ENCODE peak calls at places on chromosome 21, in six cellular contexts. B, T, J, X, F and Z are unnamed samples.
A peak's percentile ranks its signal among the peaks of the same experiment; 100 is the strongest.

GRCh38 chr21:40118527-40118926 is 251.3 kb downstream of the PCP4 start:
- DNase-seq in B (no peak), T (no peak), J (no peak), X (no peak), F (no peak), Z (no peak)

GRCh38 chr21:14874379-14874778 is 190.4 kb downstream of the NRIP1 start:
- DNase-seq in B (no peak), T (no peak), J (no peak), X (no peak), F (no peak), Z (no peak)

GRCh38 chr21:28127390-28127789 is 865.3 kb downstream of the LTN1 start:
- DNase-seq in B (no peak), T (no peak), J (no peak), X (no peak), F (no peak), Z (no peak)

GRCh38 chr21:19326581-19327319 is 923.2 kb upstream of the TMPRSS15 start:
- DNase-seq in B (no peak), T (no peak), J (no peak), X (no peak), F (no peak), Z (no peak)

GRCh38 chr21:25963186-25963585 is 207.4 kb downstream of the APP start:
- DNase-seq in B (no peak), T (no peak), J (no peak), X (no peak), F (no peak), Z (no peak)

GRCh38 chr21:31660134-31660565 is 657 bp downstream of the SOD1 start:
- DNase-seq in B (no peak), T (peak; percentile 37), J (no peak), X (no peak), F (no peak), Z (no peak)

GRCh38 chr21:21612446-21612845 is 614.2 kb downstream of the NCAM2 start:
- DNase-seq in B (no peak), T (no peak), J (no peak), X (no peak), F (no peak), Z (no peak)

GRCh38 chr21:31310750-31311149 is 33.3 kb downstream of the TIAM1 start:
- DNase-seq in B (no peak), T (no peak), J (no peak), X (no peak), F (no peak), Z (no peak)

GRCh38 chr21:31781737-31782136 is 49.8 kb upstream of the SCAF4 start:
- DNase-seq in B (no peak), T (no peak), J (no peak), X (no peak), F (no peak), Z (no peak)

GRCh38 chr21:20459838-20460237 is 538.4 kb upstream of the NCAM2 start:
- DNase-seq in B (no peak), T (no peak), J (no peak), X (no peak), F (no peak), Z (no peak)

GRCh38 chr21:20004353-20004752 is 993.9 kb upstream of the NCAM2 start:
- DNase-seq in B (no peak), T (no peak), J (no peak), X (no peak), F (no peak), Z (no peak)

GRCh38 chr21:38048241-38048640 is 132.0 kb upstream of the KCNJ6 start:
- DNase-seq in B (no peak), T (no peak), J (no peak), X (no peak), F (no peak), Z (no peak)

GRCh38 chr21:31470896-31471694 is 127.0 kb upstream of the TIAM1 start:
- DNase-seq in B (no peak), T (no peak), J (no peak), X (no peak), F (no peak), Z (no peak)

GRCh38 chr21:31837613-31838390 is 35.0 kb upstream of the HUNK start:
- DNase-seq in B (no peak), T (no peak), J (no peak), X (no peak), F (no peak), Z (no peak)

GRCh38 chr21:14916676-14917141 is 148.1 kb downstream of the NRIP1 start:
- DNase-seq in B (no peak), T (no peak), J (no peak), X (no peak), F (no peak), Z (no peak)

DNA sequence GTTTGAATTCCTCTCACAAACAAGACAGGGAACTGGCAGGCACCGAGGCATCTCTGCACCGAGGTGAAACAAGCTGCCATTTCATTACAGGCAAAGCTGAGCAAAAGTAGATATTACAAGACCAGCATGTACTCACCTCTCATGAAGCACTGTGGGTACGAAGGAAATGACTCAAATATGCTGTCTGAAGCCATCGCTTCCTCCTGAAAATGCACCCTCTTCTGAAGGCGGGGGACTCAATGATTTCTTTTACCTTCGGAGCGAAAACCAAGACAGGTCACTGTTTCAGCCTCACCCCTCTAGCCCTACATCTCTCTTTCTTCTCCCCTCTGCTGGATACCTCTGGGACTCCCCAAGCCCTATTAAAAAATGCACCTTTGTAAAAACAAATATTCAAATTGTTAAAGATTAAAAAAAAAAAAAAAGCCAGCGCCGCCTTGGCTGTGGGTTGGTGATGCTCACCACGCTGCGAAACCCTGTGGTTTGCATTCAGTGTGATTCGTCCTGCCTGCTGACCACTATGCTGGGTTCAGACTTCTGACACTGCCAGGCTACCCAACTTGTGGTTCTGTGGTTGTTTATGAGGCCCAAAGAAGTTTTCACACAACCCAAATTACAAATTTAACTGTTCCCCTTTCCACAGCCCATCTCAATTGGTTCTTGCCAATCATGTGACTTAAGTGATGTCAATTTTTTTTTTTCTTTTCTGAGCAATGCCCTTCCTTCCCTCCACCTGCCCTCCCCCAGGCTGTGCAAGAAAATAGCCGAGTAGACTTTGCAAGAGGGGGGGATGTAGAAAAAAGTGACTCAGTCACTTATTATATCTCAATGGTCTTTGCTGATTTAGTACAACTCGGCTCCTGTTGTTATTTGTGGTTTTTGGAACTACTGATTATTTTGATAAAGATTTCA is at the start of gene RUNX1:
- DNase-seq in B (peak; percentile 29), T (peak; percentile 35), J (peak; percentile 92), X (no peak), F (no peak), Z (peak; percentile 33)
- TF ChIP-seq POLR2A in B (no peak), T (peak; percentile 55), J (peak; percentile 54), X (no peak), F (no peak), Z (peak; percentile 94)

GRCh38 chr21:39105341-39105765 is 77.9 kb downstream of the PSMG1 start:
- DNase-seq in B (no peak), T (no peak), J (no peak), X (no peak), F (peak; percentile 76), Z (no peak)
- TF ChIP-seq POLR2AphosphoS5 in B (no peak), T (no peak), J (no peak), X (no peak), F (no peak), Z (no peak)

DNA sequence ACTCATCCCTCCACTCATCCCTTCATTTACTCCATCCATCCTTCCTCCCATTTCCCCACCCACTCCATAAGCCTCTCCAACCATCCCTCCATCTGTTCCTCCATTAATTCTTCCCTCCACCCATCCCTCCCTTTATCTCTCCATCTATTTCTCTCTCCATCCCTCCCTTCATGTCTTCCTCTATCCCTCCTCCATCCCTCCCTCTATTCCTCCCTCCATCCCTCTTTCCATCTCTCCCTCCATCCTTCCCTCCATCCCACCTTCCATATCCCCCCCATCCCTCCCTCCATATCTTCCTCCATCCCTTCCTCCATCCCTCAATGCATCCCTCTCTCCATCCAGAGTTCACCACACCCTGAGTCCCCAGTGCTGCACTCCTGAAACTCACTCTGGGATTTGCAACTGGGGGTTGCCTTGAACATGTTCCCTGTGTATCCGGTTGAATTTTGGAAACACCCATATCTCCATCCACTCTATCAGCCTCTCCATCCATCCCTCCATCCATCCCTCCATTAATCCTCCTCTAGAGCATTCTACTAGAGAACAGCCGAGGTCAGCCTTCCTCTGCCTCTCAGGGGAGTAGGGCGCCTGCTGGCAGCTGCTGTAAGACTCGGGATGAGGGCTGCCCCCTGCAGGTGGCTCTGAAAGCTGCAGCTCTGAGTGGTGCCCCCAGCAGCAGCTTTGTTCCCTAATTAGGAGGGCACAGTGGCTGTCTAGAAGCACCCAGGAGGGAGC is 39.4 kb downstream of the ABCG1 start:
- DNase-seq in B (peak; percentile 88), T (peak; percentile 88), J (no peak), X (peak; percentile 92), F (peak; percentile 34), Z (peak; percentile 93)
- TF ChIP-seq TAF1 in B (no peak), T (no peak), J (no peak), X (no peak), F (no peak), Z (no peak)

GRCh38 chr21:45293214-45293725 is 5.6 kb upstream of the POFUT2 start:
- DNase-seq in B (no peak), T (no peak), J (no peak), X (peak; percentile 48), F (no peak), Z (no peak)

GRCh38 chr21:45289655-45290515 is 2.2 kb upstream of the POFUT2 start:
- DNase-seq in B (no peak), T (no peak), J (no peak), X (peak; percentile 33), F (no peak), Z (no peak)

GRCh38 chr21:45292399-45293213 is 4.9 kb upstream of the POFUT2 start:
- DNase-seq in B (peak; percentile 87), T (peak; percentile 86), J (no peak), X (peak; percentile 87), F (peak; percentile 76), Z (peak; percentile 85)

GRCh38 chr21:45290948-45291612 is 3.4 kb upstream of the POFUT2 start:
- DNase-seq in B (no peak), T (no peak), J (no peak), X (peak; percentile 32), F (no peak), Z (no peak)

GRCh38 chr21:45291613-45292398 is 4.1 kb upstream of the POFUT2 start:
- DNase-seq in B (peak; percentile 60), T (no peak), J (no peak), X (peak; percentile 61), F (no peak), Z (no peak)
- TF ChIP-seq POLR2A in B (no peak), T (no peak), J (no peak), X (no peak), F (no peak), Z (no peak)

GRCh38 chr21:17264182-17264581 is 248.7 kb upstream of the CXADR start:
- DNase-seq in B (no peak), T (no peak), J (no peak), X (no peak), F (no peak), Z (no peak)
- TF ChIP-seq POLR2AphosphoS5 in B (no peak), T (no peak), J (no peak), X (no peak), F (no peak), Z (no peak)